ENCODE peak calls at places on chromosomes 5 and 9, in nine cellular contexts. O, E, U, P, M, A, J, Q and V are unnamed samples.

GRCh38 chr5:23316060-23316591 is 191.3 kb upstream of the PRDM9 start:
- DNase-seq in E (no peak), M (no peak), Q (no peak), O (no peak), A (no peak), P (no peak), U (no peak), J (peak; percentile 25), V (no peak)

GRCh38 chr5:133816791-133817190 is 151.6 kb downstream of the C5orf15 start:
- DNase-seq in E (no peak), J (no peak), O (no peak), M (no peak), A (no peak), U (no peak), Q (no peak), P (no peak), V (no peak)

GRCh38 chr9:34589371-34589655 is 211 bp downstream of the CNTFR start:
- DNase-seq in A (no peak), O (no peak), J (no peak), M (no peak), Q (no peak), U (no peak), E (no peak), P (no peak), V (no peak)

GRCh38 chr9:114396558-114397218 is 8.9 kb upstream of the AKNA start:
- DNase-seq in M (peak; percentile 98), E (peak; percentile 57), J (no peak), P (no peak), A (no peak), Q (no peak), U (no peak), O (peak; percentile 56), V (no peak)

GRCh38 chr5:132019857-132020555 is 8.5 kb upstream of the ACSL6 start:
- DNase-seq in E (no peak), Q (no peak), J (no peak), P (peak; percentile 31), O (no peak), A (no peak), M (no peak), U (no peak), V (no peak)

GRCh38 chr5:157917909-157918809 is 59.2 kb upstream of the CLINT1 start:
- DNase-seq in Q (peak; percentile 90), M (peak; percentile 91), P (peak; percentile 86), E (peak; percentile 58), A (peak; percentile 57), U (peak; percentile 49), O (peak; percentile 84), J (peak; percentile 75), V (peak; percentile 80)

GRCh38 chr5:150783422-150783928 is 4.9 kb downstream of the SMIM3 start:
- DNase-seq in Q (peak; percentile 73), U (peak; percentile 60), P (peak; percentile 78), A (no peak), E (peak; percentile 63), M (peak; percentile 96), O (peak; percentile 7), J (peak; percentile 79), V (peak; percentile 96)

GRCh38 chr5:98163796-98164493 is 609.5 kb upstream of the RGMB start:
- DNase-seq in A (no peak), U (no peak), J (peak; percentile 32), M (no peak), P (no peak), O (no peak), Q (no peak), E (no peak), V (no peak)

GRCh38 chr5:135567661-135568060 is 11.1 kb downstream of the CXCL14 start:
- DNase-seq in J (no peak), M (no peak), U (no peak), A (no peak), O (no peak), P (no peak), Q (no peak), E (no peak), V (peak; percentile 13)

GRCh38 chr5:6319116-6319515 is 59.2 kb downstream of the MED10 start:
- DNase-seq in M (no peak), U (no peak), J (no peak), A (peak; percentile 8), P (no peak), E (no peak), Q (no peak), O (no peak), V (no peak)

DNA sequence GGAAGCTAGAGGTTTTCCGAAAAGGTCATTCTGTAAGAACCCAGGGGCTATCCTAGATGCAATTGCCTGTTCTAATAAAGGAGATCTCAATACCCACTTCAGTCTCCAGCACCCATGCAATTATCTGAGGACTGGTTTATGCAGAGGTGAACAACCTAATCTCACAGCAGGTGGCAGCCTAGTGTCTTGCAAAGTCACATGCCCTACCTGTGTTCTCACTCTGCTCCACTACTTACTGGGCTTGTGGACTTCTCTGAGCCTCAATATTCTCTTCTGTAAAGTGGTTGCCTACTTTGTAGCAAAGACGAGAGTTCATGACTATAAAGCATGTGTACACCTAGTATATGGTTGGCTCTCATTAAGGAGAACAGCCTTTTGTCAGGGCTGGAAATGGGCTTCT is 21.0 kb upstream of the ALDH1B1 start:
- DNase-seq in P (peak; percentile 58), O (peak; percentile 21), Q (peak; percentile 68), A (peak; percentile 68), U (no peak), J (peak; percentile 55), M (peak; percentile 25), E (no peak), V (peak; percentile 29)
- TF ChIP-seq CTCF in P (peak; percentile 42), O (peak; percentile 47), Q (peak; percentile 59), A (peak; percentile 68), U (no peak), J (peak; percentile 66), M (peak; percentile 24), E (no peak), V (peak; percentile 48)

DNA sequence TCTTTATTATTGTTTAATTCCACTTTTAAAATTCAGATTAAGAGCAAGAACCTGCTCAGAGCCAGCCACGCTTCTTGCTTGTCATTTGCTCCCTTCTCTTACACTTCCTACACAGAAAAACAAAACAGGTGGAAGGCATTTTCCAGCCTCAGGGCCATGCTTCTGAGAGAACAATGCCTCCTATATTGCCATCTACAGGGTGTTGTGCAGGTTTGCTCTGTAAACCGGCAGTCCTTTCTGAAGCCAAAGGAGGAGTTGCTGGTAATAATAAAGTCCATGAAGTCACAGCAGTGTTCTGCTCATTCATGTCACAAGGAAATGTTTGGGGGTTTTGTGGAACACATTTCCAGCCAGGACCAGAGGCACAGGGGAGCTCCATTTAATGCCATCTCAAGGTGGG is 16.1 kb upstream of the PRLR start:
- DNase-seq in P (peak; percentile 25), E (no peak), U (no peak), J (peak; percentile 4), Q (no peak), O (no peak), M (no peak), A (no peak), V (no peak)
- TF ChIP-seq CTCF in P (peak; percentile 33), E (no peak), U (no peak), J (peak; percentile 29), Q (no peak), O (no peak), M (no peak), A (peak; percentile 26), V (peak; percentile 11)

DNA sequence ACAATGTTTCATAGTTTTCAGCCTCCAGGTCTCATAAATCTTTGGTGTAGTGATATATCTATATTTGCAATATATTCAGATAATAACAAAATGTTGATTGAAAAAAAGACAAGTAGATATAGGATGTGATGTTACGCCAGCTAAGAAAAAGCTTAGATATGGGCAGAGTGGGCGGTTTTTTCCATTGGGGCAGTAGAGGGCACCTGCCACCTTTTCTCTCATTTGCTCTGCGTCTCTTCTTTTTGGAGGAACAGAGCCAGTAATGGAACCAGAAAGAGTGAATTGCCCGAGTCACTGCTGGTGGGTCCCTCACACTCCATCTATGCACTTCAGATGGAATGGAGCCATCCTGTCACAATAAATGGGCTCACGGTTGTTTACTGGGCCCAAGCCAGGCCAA is 62.1 kb upstream of the FANCC start:
- DNase-seq in A (no peak), U (no peak), O (peak; percentile 45), E (no peak), P (no peak), J (no peak), Q (no peak), M (no peak), V (no peak)
- TF ChIP-seq CTCF in A (peak; percentile 28), U (no peak), O (peak; percentile 67), E (no peak), P (no peak), J (peak; percentile 22), Q (no peak), M (no peak), V (no peak)

GRCh38 chr5:51380603-51381207 is 2.5 kb upstream of the ISL1 start:
- DNase-seq in O (peak; percentile 32), J (peak; percentile 64), A (no peak), P (no peak), E (no peak), U (no peak), Q (peak; percentile 48), M (peak; percentile 53), V (peak; percentile 48)
- TF ChIP-seq CTCF in O (peak; percentile 85), J (peak; percentile 85), A (peak; percentile 55), P (peak; percentile 46), E (no peak), U (peak; percentile 17), Q (peak; percentile 60), M (peak; percentile 67), V (peak; percentile 85)

GRCh38 chr5:142780871-142781270 is 10.7 kb downstream of the ARHGAP26 start:
- DNase-seq in J (no peak), U (no peak), A (no peak), O (no peak), M (no peak), E (no peak), Q (no peak), P (no peak), V (no peak)

GRCh38 chr5:142784405-142784955 is 14.3 kb downstream of the ARHGAP26 start:
- DNase-seq in M (no peak), O (no peak), J (no peak), P (no peak), A (no peak), Q (no peak), U (no peak), E (no peak), V (no peak)

GRCh38 chr5:142785211-142785610 is 15.0 kb downstream of the ARHGAP26 start:
- DNase-seq in Q (no peak), E (no peak), A (no peak), O (no peak), U (no peak), P (no peak), J (peak; percentile 28), M (no peak), V (no peak)

GRCh38 chr5:142782976-142783539 is 12.9 kb downstream of the ARHGAP26 start:
- DNase-seq in J (no peak), U (no peak), M (no peak), P (no peak), A (no peak), E (no peak), Q (no peak), O (no peak), V (no peak)

GRCh38 chr5:142783601-142784291 is 13.6 kb downstream of the ARHGAP26 start:
- DNase-seq in E (no peak), U (no peak), J (peak; percentile 11), O (no peak), Q (no peak), A (no peak), M (peak; percentile 38), P (no peak), V (no peak)
- TF ChIP-seq CTCF in E (no peak), U (no peak), J (no peak), O (no peak), Q (no peak), A (no peak), M (peak; percentile 1), P (no peak), V (peak; percentile 12)

GRCh38 chr9:131217321-131218031 is 58.8 kb downstream of the FAM78A start:
- DNase-seq in P (no peak), Q (no peak), A (no peak), E (no peak), J (no peak), U (no peak), O (no peak), M (no peak), V (no peak)
- TF ChIP-seq CTCF in P (no peak), Q (no peak), A (no peak), E (no peak), J (no peak), U (no peak), O (no peak), M (no peak), V (no peak)